ENCODE peak calls at places on chromosome 22, in nine cellular contexts. A is RPMI7951; C is HFFc6; D is activated CD8-positive, alpha-beta memory T cell treated with anti-CD3 and anti-CD28 coated beads, Interleukin-2, amount 10 ng/mL, durations not matched to agents 7 days and 5 days; J is PC-3; F is naive thymus-derived CD8-positive, alpha-beta T cell; S is stimulated activated CD4-positive, alpha-beta T cell treated with anti-CD3 and anti-CD28 coated beads, TNF-alpha, amount 100 ng/mL, for 1 hour; B is WERI-Rb-1; X is EL. E is an unnamed sample.

GRCh38 chr22:49344196-49344595 is 483.5 kb downstream of the BRD1 start:
- DNase-seq in C (no peak), D (no peak), X (no peak), A (no peak), F (no peak), B (no peak), J (no peak), S (no peak), E (no peak)

GRCh38 chr22:39574779-39575551 is 4.4 kb downstream of the CACNA1I start:
- DNase-seq in B (no peak), S (no peak), C (peak; percentile 86), D (no peak), X (peak; percentile 96), J (peak; percentile 86), F (no peak), A (peak; percentile 93), E (no peak)

GRCh38 chr22:22749167-22749758 is 104.8 kb downstream of the GGTLC2 start:
- DNase-seq in J (no peak), C (no peak), S (no peak), D (no peak), A (no peak), X (no peak), F (no peak), B (no peak), E (no peak)

GRCh38 chr22:24926849-24927579 is 19.5 kb downstream of the LHFPL7 start:
- DNase-seq in X (peak; percentile 23), D (no peak), F (no peak), A (peak; percentile 13), B (no peak), J (peak; percentile 30), S (no peak), C (no peak), E (no peak)

GRCh38 chr22:20948450-20948849 is 18.6 kb upstream of the AIFM3 start:
- DNase-seq in B (no peak), A (no peak), X (no peak), S (no peak), D (no peak), J (no peak), F (no peak), C (no peak), E (no peak)

GRCh38 chr22:19663286-19663815 is 51.0 kb upstream of the SEPTIN5 start:
- DNase-seq in F (no peak), S (no peak), J (peak; percentile 30), A (peak; percentile 81), C (peak; percentile 31), B (peak; percentile 31), D (no peak), X (peak; percentile 56), E (no peak)

GRCh38 chr22:47604563-47604962 is 842.1 kb downstream of the TBC1D22A start:
- DNase-seq in F (peak; percentile 2), D (no peak), S (no peak), X (no peak), B (no peak), A (no peak), J (no peak), C (no peak), E (no peak)

GRCh38 chr22:50041361-50042065 is 16.6 kb downstream of the TTLL8 start:
- DNase-seq in C (no peak), J (no peak), D (no peak), X (no peak), B (no peak), F (no peak), A (no peak), S (no peak), E (no peak)

GRCh38 chr22:24153353-24153752 is 27.9 kb upstream of the SUSD2 start:
- DNase-seq in D (peak; percentile 81), X (peak; percentile 57), S (no peak), C (peak; percentile 52), A (no peak), F (peak; percentile 58), B (no peak), J (no peak), E (no peak)

GRCh38 chr22:17119481-17120202 is 1.5 kb downstream of the TMEM121B start:
- DNase-seq in S (no peak), C (no peak), J (peak; percentile 3), F (no peak), D (no peak), B (peak; percentile 45), A (no peak), X (no peak), E (no peak)